ENCODE peak calls at places on chromosomes 3 and 15, in ten cellular contexts. P, G, A, F, J, I, K, L, Z and N are unnamed samples.

GRCh38 chr3:87354399-87354798 is 78.0 kb upstream of the POU1F1 start:
- DNase-seq in J (no peak), P (no peak), I (no peak), K (no peak), A (no peak), Z (no peak), G (no peak), L (no peak), F (no peak), N (no peak)

GRCh38 chr3:152460936-152461335 is 192.2 kb downstream of the MBNL1 start:
- DNase-seq in P (no peak), J (no peak), A (no peak), G (peak), L (no peak), F (no peak), Z (no peak), K (no peak), I (no peak), N (no peak)

GRCh38 chr3:72213296-72214064 is 428.5 kb upstream of the PROK2 start:
- DNase-seq in I (no peak), P (no peak), L (no peak), A (no peak), K (no peak), J (no peak), Z (no peak), G (no peak), F (no peak), N (no peak)

GRCh38 chr15:63729115-63729884 is 104.4 kb downstream of the HERC1 start:
- DNase-seq in L (no peak), P (no peak), K (no peak), Z (no peak), A (no peak), J (no peak), F (no peak), G (no peak), I (no peak), N (no peak)

GRCh38 chr3:126850370-126851085 is 132.4 kb upstream of the PLXNA1 start:
- DNase-seq in K (no peak), I (peak), L (peak), G (no peak), J (peak), P (peak), F (peak), Z (no peak), A (no peak), N (peak)

GRCh38 chr15:48858401-48858800 is 19.5 kb upstream of the EID1 start:
- DNase-seq in F (no peak), J (no peak), L (no peak), G (no peak), P (peak), I (peak), A (no peak), Z (no peak), K (no peak), N (no peak)

GRCh38 chr3:106176734-106177133 is 307.9 kb upstream of the CBLB start:
- DNase-seq in K (no peak), L (no peak), P (no peak), Z (peak), A (no peak), I (no peak), F (no peak), G (no peak), J (no peak), N (no peak)

GRCh38 chr15:84648539-84648938 is 5.5 kb downstream of the WDR73 start:
- DNase-seq in L (no peak), J (no peak), I (no peak), K (peak), Z (no peak), G (no peak), P (no peak), A (no peak), F (no peak), N (no peak)

GRCh38 chr15:41231536-41231935 is 468 bp downstream of the CHP1 start:
- DNase-seq in G (no peak), L (no peak), P (no peak), A (no peak), I (no peak), Z (no peak), K (no peak), F (no peak), J (no peak), N (no peak)

GRCh38 chr15:67456677-67457529 is 64.0 kb upstream of the C15orf61 start:
- DNase-seq in A (peak), L (peak), I (no peak), G (peak), P (peak), F (peak), K (peak), Z (peak), J (peak), N (peak)

GRCh38 chr3:171461087-171461917 is 1.1 kb upstream of the TNIK start:
- DNase-seq in J (no peak), K (no peak), I (no peak), Z (no peak), P (no peak), G (peak), F (no peak), A (no peak), L (peak), N (no peak)

GRCh38 chr15:31347067-31347975 is 20.7 kb downstream of the KLF13 start:
- DNase-seq in A (no peak), K (no peak), J (no peak), I (no peak), L (no peak), Z (peak), P (no peak), G (no peak), F (no peak), N (no peak)

GRCh38 chr3:143565943-143566342 is 282.3 kb downstream of the SLC9A9 start:
- DNase-seq in J (no peak), A (no peak), K (no peak), P (no peak), F (no peak), L (no peak), I (peak), Z (no peak), G (no peak), N (no peak)

GRCh38 chr3:59547874-59548273 is 498.0 kb upstream of the CFAP20DC start:
- DNase-seq in G (no peak), A (no peak), L (no peak), I (no peak), J (no peak), Z (no peak), K (no peak), P (no peak), F (no peak), N (no peak)

GRCh38 chr15:58182460-58183163 is 44.4 kb downstream of the AQP9 start:
- DNase-seq in J (peak), L (peak), G (peak), I (no peak), P (peak), K (no peak), Z (no peak), F (peak), A (peak), N (peak)

GRCh38 chr3:73324203-73325155 is 263.0 kb downstream of the EBLN2 start:
- DNase-seq in I (peak), K (no peak), J (no peak), G (peak), L (no peak), A (no peak), Z (no peak), P (no peak), F (no peak), N (no peak)

GRCh38 chr15:66923438-66923881 is 141.9 kb upstream of the SMAD3 start:
- DNase-seq in J (peak), I (no peak), K (no peak), Z (no peak), G (no peak), L (peak), A (no peak), P (peak), F (no peak), N (no peak)

GRCh38 chr3:121649645-121650044 is 11.1 kb downstream of the HCLS1 start:
- DNase-seq in G (no peak), Z (no peak), F (no peak), J (no peak), L (no peak), I (no peak), K (no peak), P (peak), A (no peak), N (no peak)

GRCh38 chr15:89883518-89883917 is 10.3 kb downstream of the AP3S2 start:
- DNase-seq in G (no peak), A (no peak), P (no peak), K (no peak), I (no peak), L (no peak), J (no peak), F (no peak), Z (no peak), N (no peak)

GRCh38 chr3:65672876-65673815 is 365.6 kb downstream of the MAGI1 start:
- DNase-seq in I (no peak), J (peak), A (peak), K (peak), Z (no peak), P (peak), G (peak), L (peak), F (no peak), N (peak)

GRCh38 chr3:119084371-119085069 is 49.9 kb upstream of the IGSF11 start:
- DNase-seq in F (no peak), K (no peak), G (no peak), I (no peak), Z (no peak), A (no peak), P (no peak), J (no peak), L (no peak), N (no peak)

GRCh38 chr3:4750306-4751056 is 228.8 kb upstream of the BHLHE40 start:
- DNase-seq in P (no peak), J (no peak), Z (no peak), F (peak), L (no peak), I (peak), G (no peak), A (no peak), K (no peak), N (no peak)

GRCh38 chr3:184336484-184337230 is 743 bp upstream of the FAM131A start:
- DNase-seq in F (no peak), K (peak), G (no peak), Z (no peak), J (no peak), A (peak), P (peak), I (no peak), L (peak), N (no peak)

GRCh38 chr3:31066999-31067398 is 172.5 kb upstream of the GADL1 start:
- DNase-seq in Z (no peak), G (no peak), J (no peak), K (peak), I (peak), A (no peak), P (peak), F (no peak), L (no peak), N (peak)

GRCh38 chr3:125054436-125055164 is 1.2 kb downstream of the HEG1 start:
- DNase-seq in I (no peak), F (no peak), L (no peak), K (no peak), P (peak), A (no peak), G (no peak), Z (peak), J (no peak), N (no peak)

GRCh38 chr15:38378162-38378560 is 75.8 kb upstream of the FAM98B start:
- DNase-seq in J (no peak), P (no peak), A (peak), I (no peak), F (peak), Z (no peak), G (no peak), L (no peak), K (peak), N (no peak)

GRCh38 chr3:31186041-31186440 is 291.6 kb upstream of the GADL1 start:
- DNase-seq in I (no peak), A (no peak), L (no peak), F (no peak), G (no peak), K (no peak), P (no peak), Z (no peak), J (no peak), N (no peak)

GRCh38 chr3:186440850-186441249 is 78.8 kb upstream of the DGKG start:
- DNase-seq in Z (no peak), P (no peak), L (peak), G (no peak), K (no peak), A (no peak), I (no peak), J (no peak), F (no peak), N (no peak)

GRCh38 chr3:67090472-67090871 is 92.4 kb downstream of the KBTBD8 start:
- DNase-seq in I (peak), Z (no peak), J (no peak), P (peak), K (no peak), L (no peak), G (no peak), F (no peak), A (no peak), N (no peak)

GRCh38 chr15:62449638-62450037 is 284.6 kb upstream of the C2CD4B start:
- DNase-seq in G (no peak), A (no peak), F (no peak), L (no peak), P (no peak), K (no peak), I (no peak), Z (no peak), J (no peak), N (no peak)